ENCODE peak calls at places on chromosome 7, in six cellular contexts. One of them, this sample, is unnamed.

GRCh38 chr7:27243340-27244163 is 950 bp downstream of the EVX1 start:
- DNase-seq in OCI-LY7: no peak
- DNase-seq in breast epithelium: no peak
- DNase-seq in astrocyte of the cerebellum: no peak
- DNase-seq in osteoblast: peak; percentile 85
- DNase-seq in adipocyte: no peak
- DNase-seq in this sample: no peak

GRCh38 chr7:68425377-68425776 is 1172.9 kb upstream of the AUTS2 start:
- DNase-seq in OCI-LY7: peak; percentile 7
- DNase-seq in breast epithelium: no peak
- DNase-seq in astrocyte of the cerebellum: no peak
- DNase-seq in osteoblast: no peak
- DNase-seq in adipocyte: peak; percentile 33
- DNase-seq in this sample: no peak

GRCh38 chr7:30941582-30942310 is 22.0 kb upstream of the GHRHR start:
- DNase-seq in OCI-LY7: no peak
- DNase-seq in breast epithelium: no peak
- DNase-seq in astrocyte of the cerebellum: no peak
- DNase-seq in osteoblast: peak; percentile 45
- DNase-seq in adipocyte: no peak
- DNase-seq in this sample: no peak

GRCh38 chr7:103857435-103857834 is 132.0 kb downstream of the RELN start:
- DNase-seq in OCI-LY7: no peak
- DNase-seq in breast epithelium: no peak
- DNase-seq in astrocyte of the cerebellum: no peak
- DNase-seq in osteoblast: no peak
- DNase-seq in adipocyte: no peak
- DNase-seq in this sample: no peak

GRCh38 chr7:101466871-101467270 is 104.2 kb downstream of the COL26A1 start:
- DNase-seq in OCI-LY7: no peak
- DNase-seq in breast epithelium: no peak
- DNase-seq in astrocyte of the cerebellum: peak; percentile 40
- DNase-seq in osteoblast: no peak
- DNase-seq in adipocyte: no peak
- DNase-seq in this sample: no peak

GRCh38 chr7:115707684-115708341 is 322.8 kb downstream of the TFEC start:
- DNase-seq in OCI-LY7: no peak
- DNase-seq in breast epithelium: no peak
- DNase-seq in astrocyte of the cerebellum: no peak
- DNase-seq in osteoblast: no peak
- DNase-seq in adipocyte: no peak
- DNase-seq in this sample: no peak

GRCh38 chr7:131692131-131692960 is 135.9 kb upstream of the PODXL start:
- DNase-seq in OCI-LY7: peak; percentile 19
- DNase-seq in breast epithelium: no peak
- DNase-seq in astrocyte of the cerebellum: no peak
- DNase-seq in osteoblast: peak; percentile 94
- DNase-seq in adipocyte: peak; percentile 60
- DNase-seq in this sample: no peak

GRCh38 chr7:131608112-131608498 is 51.7 kb upstream of the PODXL start:
- DNase-seq in OCI-LY7: no peak
- DNase-seq in breast epithelium: no peak
- DNase-seq in astrocyte of the cerebellum: no peak
- DNase-seq in osteoblast: no peak
- DNase-seq in adipocyte: no peak
- DNase-seq in this sample: no peak

GRCh38 chr7:139899328-139900020 is 70.4 kb downstream of the TBXAS1 start:
- DNase-seq in OCI-LY7: no peak
- DNase-seq in breast epithelium: no peak
- DNase-seq in astrocyte of the cerebellum: no peak
- DNase-seq in osteoblast: no peak
- DNase-seq in adipocyte: no peak
- DNase-seq in this sample: no peak

GRCh38 chr7:87432536-87432935 is 42.9 kb downstream of the ABCB4 start:
- DNase-seq in OCI-LY7: no peak
- DNase-seq in breast epithelium: no peak
- DNase-seq in astrocyte of the cerebellum: no peak
- DNase-seq in osteoblast: no peak
- DNase-seq in adipocyte: no peak
- DNase-seq in this sample: no peak

GRCh38 chr7:26399309-26399610 is 107.6 kb downstream of the SNX10 start:
- DNase-seq in OCI-LY7: no peak
- DNase-seq in breast epithelium: no peak
- DNase-seq in astrocyte of the cerebellum: no peak
- DNase-seq in osteoblast: peak; percentile 91
- DNase-seq in adipocyte: no peak
- DNase-seq in this sample: no peak

GRCh38 chr7:40058636-40059035 is 75.8 kb downstream of the MPLKIP start:
- DNase-seq in OCI-LY7: no peak
- DNase-seq in breast epithelium: no peak
- DNase-seq in astrocyte of the cerebellum: no peak
- DNase-seq in osteoblast: no peak
- DNase-seq in adipocyte: peak; percentile 14
- DNase-seq in this sample: no peak

GRCh38 chr7:154241988-154242387 is 189.8 kb downstream of the DPP6 start:
- DNase-seq in OCI-LY7: no peak
- DNase-seq in breast epithelium: no peak
- DNase-seq in astrocyte of the cerebellum: no peak
- DNase-seq in osteoblast: no peak
- DNase-seq in adipocyte: no peak
- DNase-seq in this sample: no peak

GRCh38 chr7:137440434-137440830 is 96.9 kb upstream of the PTN start:
- DNase-seq in OCI-LY7: no peak
- DNase-seq in breast epithelium: no peak
- DNase-seq in astrocyte of the cerebellum: no peak
- DNase-seq in osteoblast: no peak
- DNase-seq in adipocyte: no peak
- DNase-seq in this sample: no peak

GRCh38 chr7:158943713-158944112 is 87.4 kb downstream of the DYNC2I1 start:
- DNase-seq in OCI-LY7: no peak
- DNase-seq in breast epithelium: no peak
- DNase-seq in astrocyte of the cerebellum: no peak
- DNase-seq in osteoblast: peak; percentile 47
- DNase-seq in adipocyte: no peak
- DNase-seq in this sample: no peak

GRCh38 chr7:80410081-80410480 is 101.8 kb downstream of the GNAT3 start:
- DNase-seq in OCI-LY7: no peak
- DNase-seq in breast epithelium: no peak
- DNase-seq in astrocyte of the cerebellum: no peak
- DNase-seq in osteoblast: peak; percentile 8
- DNase-seq in adipocyte: peak; percentile 27
- DNase-seq in this sample: no peak

DNA sequence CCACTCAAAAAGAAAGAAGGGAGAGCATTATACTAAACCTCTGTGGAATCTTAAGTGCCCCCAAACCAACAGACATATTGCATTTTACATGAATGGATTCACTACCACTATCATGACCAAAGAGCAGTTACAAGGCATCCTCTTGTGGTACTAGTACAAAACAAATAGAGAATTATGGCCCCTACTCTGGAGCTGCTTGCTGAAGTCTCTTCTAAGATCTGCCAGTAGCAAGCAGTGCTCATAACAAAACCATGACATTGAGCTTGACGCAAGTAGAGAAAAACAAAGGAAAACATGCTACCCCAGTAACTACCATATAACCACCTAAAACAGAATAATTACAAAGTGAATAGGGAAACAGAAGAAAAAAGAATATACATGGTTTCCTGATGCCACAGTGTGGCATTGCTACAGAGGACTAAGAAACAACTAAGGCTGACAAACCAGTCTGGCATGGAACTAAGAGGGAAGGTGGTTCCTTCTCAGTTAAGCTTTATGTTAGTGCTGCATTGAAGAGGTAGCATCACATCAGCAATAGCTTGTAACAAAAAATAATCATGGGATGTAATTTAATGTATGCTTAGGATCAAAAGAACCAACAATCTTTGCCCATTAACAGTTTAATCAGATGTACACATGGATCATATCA is 150.2 kb upstream of the AGR3 start:
- DNase-seq in OCI-LY7: no peak
- DNase-seq in breast epithelium: no peak
- DNase-seq in astrocyte of the cerebellum: no peak
- DNase-seq in osteoblast: peak; percentile 57
- DNase-seq in adipocyte: no peak
- DNase-seq in this sample: no peak
- H3K4me3 ChIP-seq in OCI-LY7: no peak overlapping the region
- H3K4me3 ChIP-seq in breast epithelium: no peak overlapping the region
- H3K4me3 ChIP-seq in astrocyte of the cerebellum: no peak overlapping the region
- H3K4me3 ChIP-seq in osteoblast: no peak overlapping the region
- H3K4me3 ChIP-seq in adipocyte: no peak overlapping the region
- H3K4me3 ChIP-seq in this sample: no peak overlapping the region

DNA sequence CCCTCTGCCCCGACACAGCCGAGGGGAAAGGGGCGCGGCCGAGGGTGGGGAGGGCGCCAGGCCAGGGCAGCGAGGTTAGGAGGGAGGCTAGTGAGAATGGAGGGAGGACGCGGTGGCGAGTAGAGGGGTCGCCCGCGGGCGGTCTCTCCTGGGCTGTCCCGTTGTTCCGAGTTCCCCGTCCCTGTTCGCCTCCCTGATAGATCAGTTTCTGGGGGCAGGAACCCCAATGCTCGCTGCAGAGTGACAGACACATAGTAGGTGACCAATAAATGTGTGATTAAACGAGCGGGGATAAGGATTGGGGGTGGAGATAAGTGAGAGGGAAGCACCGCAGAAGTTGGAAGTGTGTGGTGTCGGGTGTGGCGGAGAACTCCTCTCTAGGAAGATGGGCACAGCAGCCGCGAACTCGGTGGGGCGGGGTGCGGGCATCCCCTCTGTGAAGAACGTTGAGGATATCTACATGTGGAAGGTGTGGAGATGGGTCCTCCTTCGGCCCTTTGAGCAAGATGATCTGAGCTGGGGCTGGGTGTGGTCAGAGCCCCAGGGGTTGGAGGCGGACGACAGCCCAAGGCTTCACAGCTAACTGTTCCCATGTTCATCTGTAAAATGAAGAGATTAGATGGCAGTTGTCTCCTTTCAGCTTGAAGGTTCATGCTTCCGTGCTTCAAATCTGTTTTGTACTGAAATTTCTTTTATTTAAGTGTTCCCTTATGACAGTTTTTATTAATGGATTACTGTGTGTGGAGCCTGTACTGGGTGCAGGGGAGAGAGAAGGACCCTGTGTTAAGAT is 655 bp downstream of the ZNF775 start:
- DNase-seq in OCI-LY7: no peak
- DNase-seq in breast epithelium: no peak
- DNase-seq in astrocyte of the cerebellum: no peak
- DNase-seq in osteoblast: peak; percentile 89
- DNase-seq in adipocyte: peak; percentile 51
- DNase-seq in this sample: no peak
- H3K4me3 ChIP-seq in OCI-LY7: peak overlapping the region; percentile 93
- H3K4me3 ChIP-seq in breast epithelium: peak overlapping the region; percentile 89
- H3K4me3 ChIP-seq in astrocyte of the cerebellum: peak overlapping the region; percentile 84
- H3K4me3 ChIP-seq in osteoblast: peak overlapping the region; percentile 91
- H3K4me3 ChIP-seq in adipocyte: peak overlapping the region; percentile 86
- H3K4me3 ChIP-seq in this sample: peak overlapping the region; percentile 88

DNA sequence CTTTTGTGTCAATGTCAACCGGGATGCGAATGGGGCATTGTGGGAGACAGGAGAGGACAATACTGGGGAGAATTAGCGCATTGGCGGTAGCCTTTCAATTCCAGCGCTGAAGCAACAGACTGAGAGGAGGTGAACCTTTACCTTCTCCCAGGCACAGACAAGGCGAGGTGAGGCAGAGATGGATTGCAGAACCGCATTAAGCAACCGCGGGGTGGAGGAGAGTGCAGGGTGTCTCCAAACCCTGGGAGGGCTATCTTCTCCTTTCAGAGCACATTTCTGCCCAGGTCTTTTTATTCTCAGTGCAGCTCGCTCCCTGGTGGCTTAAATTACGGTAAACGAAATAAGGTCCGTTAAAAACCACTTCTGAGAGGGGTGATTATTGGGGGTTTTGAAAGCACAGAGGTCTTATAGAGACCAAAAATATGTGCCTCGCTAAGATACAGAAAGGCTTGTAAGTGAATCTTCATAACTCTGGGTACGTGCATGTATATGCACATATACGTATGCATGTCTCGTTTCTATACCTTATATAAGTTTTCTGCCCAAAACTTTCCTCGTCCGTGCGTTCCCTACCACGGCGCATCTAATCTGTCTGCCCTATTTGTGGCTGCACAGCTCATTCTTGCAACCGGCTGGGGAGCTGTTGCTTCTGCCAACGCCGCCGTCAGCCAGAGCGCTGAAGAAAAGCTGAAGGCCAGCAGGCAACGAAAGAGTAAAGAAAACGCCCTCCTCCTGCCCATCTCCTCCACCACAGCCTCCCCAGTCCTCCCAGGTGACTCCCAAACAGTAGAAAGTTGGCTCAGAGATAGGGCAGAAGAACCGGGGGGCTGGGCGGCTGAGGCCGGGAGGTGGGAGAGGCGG is 915 bp upstream of the ZNF804B start:
- DNase-seq in OCI-LY7: no peak
- DNase-seq in breast epithelium: no peak
- DNase-seq in astrocyte of the cerebellum: no peak
- DNase-seq in osteoblast: no peak
- DNase-seq in adipocyte: peak; percentile 39
- DNase-seq in this sample: no peak
- H3K4me3 ChIP-seq in OCI-LY7: no peak overlapping the region
- H3K4me3 ChIP-seq in breast epithelium: peak overlapping the region; percentile 37
- H3K4me3 ChIP-seq in astrocyte of the cerebellum: peak overlapping the region; percentile 41
- H3K4me3 ChIP-seq in osteoblast: no peak overlapping the region
- H3K4me3 ChIP-seq in adipocyte: peak overlapping the region; percentile 74
- H3K4me3 ChIP-seq in this sample: no peak overlapping the region

GRCh38 chr7:1239455-1240295 is 7.0 kb downstream of the UNCX start:
- DNase-seq in OCI-LY7: no peak
- DNase-seq in breast epithelium: no peak
- DNase-seq in astrocyte of the cerebellum: no peak
- DNase-seq in osteoblast: no peak
- DNase-seq in adipocyte: no peak
- DNase-seq in this sample: no peak

GRCh38 chr7:1236132-1236655 is 3.5 kb downstream of the UNCX start:
- DNase-seq in OCI-LY7: no peak
- DNase-seq in breast epithelium: no peak
- DNase-seq in astrocyte of the cerebellum: no peak
- DNase-seq in osteoblast: peak; percentile 88
- DNase-seq in adipocyte: no peak
- DNase-seq in this sample: no peak

GRCh38 chr7:1238363-1239331 is 6.0 kb downstream of the UNCX start:
- DNase-seq in OCI-LY7: no peak
- DNase-seq in breast epithelium: no peak
- DNase-seq in astrocyte of the cerebellum: no peak
- DNase-seq in osteoblast: no peak
- DNase-seq in adipocyte: no peak
- DNase-seq in this sample: no peak

GRCh38 chr7:1236831-1237701 is 4.4 kb downstream of the UNCX start:
- DNase-seq in OCI-LY7: no peak
- DNase-seq in breast epithelium: no peak
- DNase-seq in astrocyte of the cerebellum: no peak
- DNase-seq in osteoblast: peak; percentile 89
- DNase-seq in adipocyte: no peak
- DNase-seq in this sample: no peak

DNA sequence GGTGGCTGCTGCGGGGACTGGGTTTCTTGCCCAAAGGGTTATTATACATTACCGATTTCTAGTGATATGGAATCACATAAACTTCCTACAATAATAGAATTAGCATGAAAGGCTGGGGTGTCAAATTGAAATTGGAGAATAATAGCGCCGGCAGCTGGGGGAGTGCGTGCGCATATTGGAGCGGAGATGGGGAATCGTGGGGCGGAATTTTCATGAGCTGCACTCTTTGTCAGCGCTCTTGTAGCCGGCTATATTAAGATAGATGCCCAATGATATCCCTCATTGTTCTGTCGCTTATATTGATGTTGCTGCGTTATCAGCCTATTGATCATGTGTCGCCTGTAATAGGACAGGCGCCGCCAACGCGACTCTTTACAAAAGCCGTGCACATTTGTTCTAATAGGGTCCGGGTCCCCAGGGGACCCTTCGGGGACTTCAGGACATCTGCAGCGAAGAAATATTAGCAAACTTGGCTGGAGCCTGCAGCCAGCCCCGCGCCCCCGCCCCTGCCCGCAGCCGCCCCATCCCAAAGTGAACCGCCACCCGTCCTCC is 5.1 kb downstream of the UNCX start:
- DNase-seq in OCI-LY7: no peak
- DNase-seq in breast epithelium: no peak
- DNase-seq in astrocyte of the cerebellum: no peak
- DNase-seq in osteoblast: no peak
- DNase-seq in adipocyte: no peak
- DNase-seq in this sample: no peak
- H3K4me3 ChIP-seq in OCI-LY7: no peak overlapping the region
- H3K4me3 ChIP-seq in breast epithelium: no peak overlapping the region
- H3K4me3 ChIP-seq in astrocyte of the cerebellum: no peak overlapping the region
- H3K4me3 ChIP-seq in osteoblast: no peak overlapping the region
- H3K4me3 ChIP-seq in adipocyte: no peak overlapping the region
- H3K4me3 ChIP-seq in this sample: no peak overlapping the region

This sample was measured in AG09309.